ENCODE peak calls at places on chromosomes 12 and 14, in eight cellular contexts. H, V, U, Y, N, W, A and O are unnamed samples.
A peak's percentile ranks its signal among the peaks of the same experiment; 100 is the strongest.

GRCh38 chr14:77100961-77101360 is 2.9 kb downstream of the CIPC start:
- DNase-seq in H (no peak), V (no peak), U (no peak), Y (no peak), N (no peak), W (no peak), A (no peak), O (no peak)

GRCh38 chr12:132455565-132455964 is 34.4 kb upstream of the FBRSL1 start:
- DNase-seq in H (no peak), V (no peak), U (no peak), Y (no peak), N (no peak), W (no peak), A (no peak), O (no peak)

GRCh38 chr14:63542231-63542999 is 762 bp downstream of the PPP2R5E start:
- DNase-seq in H (no peak), V (no peak), U (peak; percentile 21), Y (no peak), N (peak; percentile 33), W (peak; percentile 51), A (no peak), O (no peak)

GRCh38 chr12:85036736-85037135 is 585 bp downstream of the LRRIQ1 start:
- DNase-seq in H (no peak), V (no peak), U (no peak), Y (no peak), N (no peak), W (no peak), A (no peak), O (no peak)

GRCh38 chr14:52640137-52640536 is 55.2 kb downstream of the ERO1A start:
- DNase-seq in H (no peak), V (no peak), U (no peak), Y (no peak), N (no peak), W (no peak), A (no peak), O (no peak)

GRCh38 chr12:3990356-3990975 is 117.3 kb upstream of the PARP11 start:
- DNase-seq in H (no peak), V (no peak), U (no peak), Y (no peak), N (no peak), W (no peak), A (no peak), O (no peak)

GRCh38 chr14:56774503-56774902 is 35.8 kb downstream of the OTX2 start:
- DNase-seq in H (no peak), V (no peak), U (no peak), Y (no peak), N (no peak), W (no peak), A (no peak), O (no peak)

GRCh38 chr12:68612245-68612644 is 1.5 kb downstream of the RAP1B start:
- DNase-seq in H (no peak), V (no peak), U (no peak), Y (no peak), N (peak; percentile 55), W (no peak), A (no peak), O (no peak)

GRCh38 chr14:26199599-26200370 is 398.0 kb downstream of the NOVA1 start:
- DNase-seq in H (no peak), V (no peak), U (no peak), Y (no peak), N (no peak), W (no peak), A (no peak), O (no peak)

GRCh38 chr12:46271846-46272245 is 3.0 kb upstream of the SLC38A1 start:
- DNase-seq in H (no peak), V (no peak), U (no peak), Y (no peak), N (no peak), W (no peak), A (no peak), O (no peak)

GRCh38 chr12:79252358-79253075 is 387.9 kb downstream of the SYT1 start:
- DNase-seq in H (no peak), V (no peak), U (no peak), Y (no peak), N (peak; percentile 70), W (no peak), A (no peak), O (no peak)

GRCh38 chr14:99936738-99937474 is 128.3 kb upstream of the EVL start:
- DNase-seq in H (no peak), V (no peak), U (no peak), Y (peak; percentile 81), N (no peak), W (no peak), A (no peak), O (no peak)

GRCh38 chr12:69929125-69929524 is 104.1 kb downstream of the MYRFL start:
- DNase-seq in H (no peak), V (no peak), U (no peak), Y (no peak), N (peak; percentile 31), W (no peak), A (no peak), O (no peak)

GRCh38 chr12:15486859-15487258 is 164.6 kb downstream of the PTPRO start:
- DNase-seq in H (no peak), V (no peak), U (no peak), Y (no peak), N (no peak), W (no peak), A (no peak), O (no peak)

GRCh38 chr12:43428088-43428600 is 123.9 kb downstream of the ADAMTS20 start:
- DNase-seq in H (no peak), V (no peak), U (no peak), Y (no peak), N (no peak), W (no peak), A (no peak), O (no peak)

GRCh38 chr14:98994571-98994970 is 277.4 kb downstream of the BCL11B start:
- DNase-seq in H (no peak), V (no peak), U (no peak), Y (no peak), N (no peak), W (no peak), A (no peak), O (no peak)

GRCh38 chr12:117485984-117486839 is 124.8 kb upstream of the NOS1 start:
- DNase-seq in H (peak; percentile 90), V (no peak), U (peak; percentile 70), Y (no peak), N (no peak), W (no peak), A (no peak), O (no peak)

GRCh38 chr12:94427520-94428381 is 31.9 kb downstream of the CEP83 start:
- DNase-seq in H (no peak), V (no peak), U (peak; percentile 76), Y (no peak), N (no peak), W (no peak), A (no peak), O (no peak)

GRCh38 chr12:50635857-50636256 is 128.0 kb upstream of the ATF1 start:
- DNase-seq in H (no peak), V (no peak), U (no peak), Y (no peak), N (no peak), W (no peak), A (no peak), O (no peak)

GRCh38 chr12:11695321-11695720 is 45.8 kb downstream of the ETV6 start:
- DNase-seq in H (no peak), V (no peak), U (no peak), Y (no peak), N (peak; percentile 66), W (no peak), A (no peak), O (no peak)

GRCh38 chr12:48454675-48455074 is 17.7 kb upstream of the ANP32D start:
- DNase-seq in H (peak; percentile 50), V (no peak), U (no peak), Y (no peak), N (peak; percentile 62), W (no peak), A (no peak), O (no peak)

GRCh38 chr12:113161415-113162016 is 12.0 kb downstream of the CFAP73 start:
- DNase-seq in H (peak; percentile 85), V (no peak), U (no peak), Y (peak; percentile 69), N (peak; percentile 51), W (peak; percentile 94), A (no peak), O (peak; percentile 97)

GRCh38 chr14:93793555-93793954 is 5.3 kb upstream of the PRIMA1 start:
- DNase-seq in H (no peak), V (no peak), U (no peak), Y (no peak), N (no peak), W (no peak), A (no peak), O (no peak)

GRCh38 chr12:6839482-6840201 is 1.1 kb upstream of the GNB3 start:
- DNase-seq in H (no peak), V (no peak), U (no peak), Y (peak; percentile 80), N (no peak), W (no peak), A (no peak), O (no peak)